ENCODE peak calls at places on chromosomes 6 and 20, in six cellular contexts. Y is mucosa of descending colon, U is HL-60, V is T-helper 17 cell, P is A549, Z is iris pigment epithelial cell. R is an unnamed sample.

GRCh38 chr6:81465859-81466258 is 286.6 kb downstream of the TENT5A start:
- DNase-seq in Y (no peak), P (peak; percentile 10), U (no peak), V (no peak), Z (peak; percentile 25), R (no peak)

GRCh38 chr6:22737331-22737730 is 168.0 kb downstream of the HDGFL1 start:
- DNase-seq in Z (peak; percentile 63), P (peak; percentile 34), V (no peak), Y (peak; percentile 34), U (peak; percentile 4), R (peak; percentile 35)

GRCh38 chr6:157754351-157754750 is 68.7 kb upstream of the SNX9 start:
- DNase-seq in Z (no peak), Y (no peak), V (no peak), P (no peak), U (no peak), R (no peak)

GRCh38 chr6:139126255-139126654 is 8.6 kb upstream of the HECA start:
- DNase-seq in Z (peak; percentile 94), Y (no peak), U (no peak), P (no peak), V (no peak), R (peak; percentile 83)

GRCh38 chr20:59723108-59723500 is 118.8 kb downstream of the PHACTR3 start:
- DNase-seq in Z (no peak), U (peak; percentile 92), P (no peak), Y (no peak), V (no peak), R (no peak)

GRCh38 chr6:116557863-116558262 is 4.3 kb downstream of the CALHM4 start:
- DNase-seq in Y (no peak), V (no peak), Z (peak; percentile 98), U (no peak), P (peak; percentile 88), R (peak; percentile 97)

GRCh38 chr6:41713161-41713649 is 22.2 kb downstream of the TFEB start:
- DNase-seq in P (peak; percentile 65), U (no peak), Y (no peak), V (no peak), Z (peak; percentile 70), R (peak; percentile 47)

GRCh38 chr6:142810952-142811514 is 133.9 kb downstream of the HIVEP2 start:
- DNase-seq in P (no peak), U (no peak), V (no peak), Z (peak; percentile 50), Y (no peak), R (peak; percentile 18)

GRCh38 chr6:133724726-133725125 is 164.2 kb upstream of the TCF21 start:
- DNase-seq in V (no peak), Y (no peak), P (no peak), Z (peak; percentile 70), U (no peak), R (peak; percentile 57)

GRCh38 chr6:84773431-84774173 is 9.2 kb upstream of the TBX18 start:
- DNase-seq in Y (peak; percentile 23), V (no peak), Z (peak; percentile 38), P (peak; percentile 68), U (peak; percentile 22), R (no peak)

GRCh38 chr6:125671323-125671722 is 78.1 kb upstream of the HEY2 start:
- DNase-seq in U (no peak), Y (no peak), V (no peak), P (no peak), Z (no peak), R (no peak)

GRCh38 chr20:57783956-57784837 is 74.4 kb upstream of the PMEPA1 start:
- DNase-seq in Z (no peak), P (no peak), Y (no peak), U (no peak), V (no peak), R (no peak)

GRCh38 chr6:100176951-100177710 is 183.1 kb upstream of the MCHR2 start:
- DNase-seq in P (no peak), U (no peak), Z (no peak), Y (no peak), V (no peak), R (no peak)

GRCh38 chr6:52994789-52995078 is 350 bp downstream of the GSTA4 start:
- DNase-seq in Y (peak; percentile 73), V (no peak), U (no peak), P (no peak), Z (peak; percentile 31), R (no peak)

GRCh38 chr20:62458256-62459251 is 17.2 kb downstream of the GATA5 start:
- DNase-seq in V (no peak), U (no peak), P (no peak), Z (no peak), Y (no peak), R (no peak)